ENCODE peak calls at places on chromosomes 6 and 20, in ten cellular contexts. One of them, this sample, is unnamed.

GRCh38 chr20:44176833-44177533 is 10.0 kb downstream of the JPH2 start:
- DNase-seq in CD4-positive, alpha-beta T cell: no peak
- DNase-seq in fibroblast of the aortic adventitia: no peak
- DNase-seq in colonic mucosa: peak
- DNase-seq in GM06990: no peak
- DNase-seq in Peyer's patch: no peak
- DNase-seq in GM13976: no peak
- DNase-seq in A549: no peak
- DNase-seq in left ventricle myocardium inferior: no peak
- DNase-seq in nephron progenitor cell: no peak
- DNase-seq in this sample: no peak

GRCh38 chr20:45174434-45175364 is at the start of gene PI3:
- DNase-seq in fibroblast of the aortic adventitia: peak
- DNase-seq in GM13976: no peak
- DNase-seq in GM06990: no peak
- DNase-seq in left ventricle myocardium inferior: no peak
- DNase-seq in Peyer's patch: peak
- DNase-seq in colonic mucosa: peak
- DNase-seq in nephron progenitor cell: no peak
- DNase-seq in A549: peak
- DNase-seq in CD4-positive, alpha-beta T cell: no peak
- DNase-seq in this sample: no peak

GRCh38 chr20:43187476-43188233 is 2.1 kb downstream of the PTPRT start:
- DNase-seq in Peyer's patch: peak
- DNase-seq in GM13976: peak
- DNase-seq in left ventricle myocardium inferior: peak
- DNase-seq in fibroblast of the aortic adventitia: peak
- DNase-seq in colonic mucosa: peak
- DNase-seq in nephron progenitor cell: peak
- DNase-seq in A549: peak
- DNase-seq in CD4-positive, alpha-beta T cell: peak
- DNase-seq in GM06990: peak
- DNase-seq in this sample: peak

GRCh38 chr6:43744931-43745727 is 24.9 kb upstream of the VEGFA start:
- DNase-seq in Peyer's patch: peak
- DNase-seq in GM13976: no peak
- DNase-seq in GM06990: no peak
- DNase-seq in colonic mucosa: no peak
- DNase-seq in CD4-positive, alpha-beta T cell: no peak
- DNase-seq in fibroblast of the aortic adventitia: no peak
- DNase-seq in left ventricle myocardium inferior: no peak
- DNase-seq in nephron progenitor cell: no peak
- DNase-seq in A549: no peak
- DNase-seq in this sample: peak

GRCh38 chr6:11101417-11101816 is 7.8 kb downstream of the SMIM13 start:
- DNase-seq in Peyer's patch: no peak
- DNase-seq in fibroblast of the aortic adventitia: no peak
- DNase-seq in CD4-positive, alpha-beta T cell: no peak
- DNase-seq in nephron progenitor cell: no peak
- DNase-seq in left ventricle myocardium inferior: no peak
- DNase-seq in A549: no peak
- DNase-seq in colonic mucosa: no peak
- DNase-seq in GM06990: no peak
- DNase-seq in GM13976: no peak
- DNase-seq in this sample: no peak

GRCh38 chr6:157861814-157862213 is 38.8 kb downstream of the SNX9 start:
- DNase-seq in fibroblast of the aortic adventitia: peak
- DNase-seq in colonic mucosa: no peak
- DNase-seq in GM06990: no peak
- DNase-seq in GM13976: no peak
- DNase-seq in Peyer's patch: no peak
- DNase-seq in CD4-positive, alpha-beta T cell: no peak
- DNase-seq in nephron progenitor cell: no peak
- DNase-seq in left ventricle myocardium inferior: no peak
- DNase-seq in A549: peak
- DNase-seq in this sample: no peak

GRCh38 chr20:1477896-1478490 is 11.3 kb upstream of the NSFL1C start:
- DNase-seq in colonic mucosa: no peak
- DNase-seq in nephron progenitor cell: no peak
- DNase-seq in Peyer's patch: no peak
- DNase-seq in A549: no peak
- DNase-seq in fibroblast of the aortic adventitia: no peak
- DNase-seq in CD4-positive, alpha-beta T cell: no peak
- DNase-seq in left ventricle myocardium inferior: no peak
- DNase-seq in GM06990: no peak
- DNase-seq in GM13976: no peak
- DNase-seq in this sample: no peak

GRCh38 chr6:10968776-10969175 is 75.3 kb downstream of the ELOVL2 start:
- DNase-seq in left ventricle myocardium inferior: no peak
- DNase-seq in A549: no peak
- DNase-seq in GM13976: no peak
- DNase-seq in Peyer's patch: no peak
- DNase-seq in GM06990: no peak
- DNase-seq in fibroblast of the aortic adventitia: peak
- DNase-seq in colonic mucosa: no peak
- DNase-seq in nephron progenitor cell: no peak
- DNase-seq in CD4-positive, alpha-beta T cell: no peak
- DNase-seq in this sample: no peak

GRCh38 chr20:40959325-40960092 is 69.1 kb upstream of the TOP1 start:
- DNase-seq in fibroblast of the aortic adventitia: no peak
- DNase-seq in GM06990: no peak
- DNase-seq in colonic mucosa: peak
- DNase-seq in nephron progenitor cell: no peak
- DNase-seq in CD4-positive, alpha-beta T cell: no peak
- DNase-seq in A549: no peak
- DNase-seq in left ventricle myocardium inferior: no peak
- DNase-seq in Peyer's patch: no peak
- DNase-seq in GM13976: peak
- DNase-seq in this sample: no peak

GRCh38 chr6:20454201-20454824 is 52.6 kb downstream of the E2F3 start:
- DNase-seq in left ventricle myocardium inferior: no peak
- DNase-seq in GM06990: no peak
- DNase-seq in Peyer's patch: no peak
- DNase-seq in CD4-positive, alpha-beta T cell: no peak
- DNase-seq in colonic mucosa: peak
- DNase-seq in GM13976: no peak
- DNase-seq in fibroblast of the aortic adventitia: no peak
- DNase-seq in nephron progenitor cell: no peak
- DNase-seq in A549: no peak
- DNase-seq in this sample: no peak

GRCh38 chr6:17902953-17903352 is 84.5 kb downstream of the KIF13A start:
- DNase-seq in colonic mucosa: no peak
- DNase-seq in GM06990: no peak
- DNase-seq in fibroblast of the aortic adventitia: no peak
- DNase-seq in nephron progenitor cell: no peak
- DNase-seq in left ventricle myocardium inferior: no peak
- DNase-seq in GM13976: no peak
- DNase-seq in A549: no peak
- DNase-seq in Peyer's patch: no peak
- DNase-seq in CD4-positive, alpha-beta T cell: no peak
- DNase-seq in this sample: no peak

GRCh38 chr6:39221746-39222641 is 7.3 kb downstream of the KCNK5 start:
- DNase-seq in colonic mucosa: no peak
- DNase-seq in nephron progenitor cell: no peak
- DNase-seq in CD4-positive, alpha-beta T cell: no peak
- DNase-seq in Peyer's patch: no peak
- DNase-seq in GM13976: no peak
- DNase-seq in GM06990: no peak
- DNase-seq in A549: no peak
- DNase-seq in left ventricle myocardium inferior: no peak
- DNase-seq in fibroblast of the aortic adventitia: no peak
- DNase-seq in this sample: no peak

GRCh38 chr20:57794600-57795346 is 85.0 kb upstream of the PMEPA1 start:
- DNase-seq in CD4-positive, alpha-beta T cell: no peak
- DNase-seq in GM13976: no peak
- DNase-seq in A549: no peak
- DNase-seq in nephron progenitor cell: no peak
- DNase-seq in Peyer's patch: no peak
- DNase-seq in GM06990: no peak
- DNase-seq in colonic mucosa: no peak
- DNase-seq in fibroblast of the aortic adventitia: no peak
- DNase-seq in left ventricle myocardium inferior: no peak
- DNase-seq in this sample: no peak

GRCh38 chr6:110532401-110532800 is 56.0 kb upstream of the SLC22A16 start:
- DNase-seq in GM06990: no peak
- DNase-seq in nephron progenitor cell: no peak
- DNase-seq in fibroblast of the aortic adventitia: no peak
- DNase-seq in left ventricle myocardium inferior: no peak
- DNase-seq in Peyer's patch: no peak
- DNase-seq in colonic mucosa: no peak
- DNase-seq in CD4-positive, alpha-beta T cell: no peak
- DNase-seq in GM13976: no peak
- DNase-seq in A549: no peak
- DNase-seq in this sample: no peak

GRCh38 chr6:24016857-24017256 is 109.2 kb upstream of the NRSN1 start:
- DNase-seq in left ventricle myocardium inferior: no peak
- DNase-seq in nephron progenitor cell: no peak
- DNase-seq in A549: no peak
- DNase-seq in GM06990: no peak
- DNase-seq in Peyer's patch: no peak
- DNase-seq in colonic mucosa: no peak
- DNase-seq in fibroblast of the aortic adventitia: no peak
- DNase-seq in GM13976: no peak
- DNase-seq in CD4-positive, alpha-beta T cell: no peak
- DNase-seq in this sample: no peak

GRCh38 chr6:10163159-10163962 is 251.5 kb downstream of the TFAP2A start:
- DNase-seq in GM06990: no peak
- DNase-seq in left ventricle myocardium inferior: no peak
- DNase-seq in CD4-positive, alpha-beta T cell: no peak
- DNase-seq in colonic mucosa: no peak
- DNase-seq in nephron progenitor cell: no peak
- DNase-seq in GM13976: no peak
- DNase-seq in Peyer's patch: no peak
- DNase-seq in A549: no peak
- DNase-seq in fibroblast of the aortic adventitia: no peak
- DNase-seq in this sample: peak

GRCh38 chr6:2920671-2921112 is 17.6 kb upstream of the SERPINB9 start:
- DNase-seq in Peyer's patch: peak
- DNase-seq in A549: no peak
- DNase-seq in left ventricle myocardium inferior: no peak
- DNase-seq in GM13976: no peak
- DNase-seq in CD4-positive, alpha-beta T cell: no peak
- DNase-seq in GM06990: no peak
- DNase-seq in nephron progenitor cell: no peak
- DNase-seq in fibroblast of the aortic adventitia: no peak
- DNase-seq in colonic mucosa: peak
- DNase-seq in this sample: peak

GRCh38 chr6:70705772-70706171 is 38.1 kb downstream of the SMAP1 start:
- DNase-seq in fibroblast of the aortic adventitia: no peak
- DNase-seq in CD4-positive, alpha-beta T cell: no peak
- DNase-seq in colonic mucosa: no peak
- DNase-seq in A549: no peak
- DNase-seq in Peyer's patch: no peak
- DNase-seq in GM13976: no peak
- DNase-seq in GM06990: no peak
- DNase-seq in left ventricle myocardium inferior: no peak
- DNase-seq in nephron progenitor cell: no peak
- DNase-seq in this sample: no peak
- TF ChIP-seq CTCF in fibroblast of the aortic adventitia: no peak
- TF ChIP-seq CTCF in CD4-positive, alpha-beta T cell: no peak
- TF ChIP-seq CTCF in colonic mucosa: no peak
- TF ChIP-seq CTCF in A549: no peak
- TF ChIP-seq CTCF in Peyer's patch: no peak
- TF ChIP-seq CTCF in GM13976: no peak
- TF ChIP-seq CTCF in GM06990: no peak
- TF ChIP-seq CTCF in left ventricle myocardium inferior: no peak
- TF ChIP-seq CTCF in nephron progenitor cell: no peak
- TF ChIP-seq CTCF in this sample: no peak

GRCh38 chr6:51559059-51559458 is 528.4 kb downstream of the PKHD1 start:
- DNase-seq in GM06990: no peak
- DNase-seq in Peyer's patch: no peak
- DNase-seq in fibroblast of the aortic adventitia: no peak
- DNase-seq in A549: no peak
- DNase-seq in CD4-positive, alpha-beta T cell: no peak
- DNase-seq in nephron progenitor cell: no peak
- DNase-seq in colonic mucosa: no peak
- DNase-seq in left ventricle myocardium inferior: no peak
- DNase-seq in GM13976: no peak
- DNase-seq in this sample: no peak
- TF ChIP-seq CTCF in GM06990: no peak
- TF ChIP-seq CTCF in Peyer's patch: no peak
- TF ChIP-seq CTCF in fibroblast of the aortic adventitia: no peak
- TF ChIP-seq CTCF in A549: no peak
- TF ChIP-seq CTCF in CD4-positive, alpha-beta T cell: no peak
- TF ChIP-seq CTCF in nephron progenitor cell: no peak
- TF ChIP-seq CTCF in colonic mucosa: no peak
- TF ChIP-seq CTCF in left ventricle myocardium inferior: peak
- TF ChIP-seq CTCF in GM13976: no peak
- TF ChIP-seq CTCF in this sample: no peak

GRCh38 chr20:38663660-38664059 is 60.6 kb upstream of the SLC32A1 start:
- DNase-seq in Peyer's patch: no peak
- DNase-seq in CD4-positive, alpha-beta T cell: no peak
- DNase-seq in A549: no peak
- DNase-seq in GM13976: no peak
- DNase-seq in nephron progenitor cell: no peak
- DNase-seq in GM06990: no peak
- DNase-seq in colonic mucosa: no peak
- DNase-seq in fibroblast of the aortic adventitia: no peak
- DNase-seq in left ventricle myocardium inferior: no peak
- DNase-seq in this sample: no peak
- TF ChIP-seq CTCF in Peyer's patch: no peak
- TF ChIP-seq CTCF in CD4-positive, alpha-beta T cell: no peak
- TF ChIP-seq CTCF in A549: no peak
- TF ChIP-seq CTCF in GM13976: no peak
- TF ChIP-seq CTCF in nephron progenitor cell: no peak
- TF ChIP-seq CTCF in GM06990: no peak
- TF ChIP-seq CTCF in colonic mucosa: no peak
- TF ChIP-seq CTCF in fibroblast of the aortic adventitia: no peak
- TF ChIP-seq CTCF in left ventricle myocardium inferior: no peak
- TF ChIP-seq CTCF in this sample: no peak

DNA sequence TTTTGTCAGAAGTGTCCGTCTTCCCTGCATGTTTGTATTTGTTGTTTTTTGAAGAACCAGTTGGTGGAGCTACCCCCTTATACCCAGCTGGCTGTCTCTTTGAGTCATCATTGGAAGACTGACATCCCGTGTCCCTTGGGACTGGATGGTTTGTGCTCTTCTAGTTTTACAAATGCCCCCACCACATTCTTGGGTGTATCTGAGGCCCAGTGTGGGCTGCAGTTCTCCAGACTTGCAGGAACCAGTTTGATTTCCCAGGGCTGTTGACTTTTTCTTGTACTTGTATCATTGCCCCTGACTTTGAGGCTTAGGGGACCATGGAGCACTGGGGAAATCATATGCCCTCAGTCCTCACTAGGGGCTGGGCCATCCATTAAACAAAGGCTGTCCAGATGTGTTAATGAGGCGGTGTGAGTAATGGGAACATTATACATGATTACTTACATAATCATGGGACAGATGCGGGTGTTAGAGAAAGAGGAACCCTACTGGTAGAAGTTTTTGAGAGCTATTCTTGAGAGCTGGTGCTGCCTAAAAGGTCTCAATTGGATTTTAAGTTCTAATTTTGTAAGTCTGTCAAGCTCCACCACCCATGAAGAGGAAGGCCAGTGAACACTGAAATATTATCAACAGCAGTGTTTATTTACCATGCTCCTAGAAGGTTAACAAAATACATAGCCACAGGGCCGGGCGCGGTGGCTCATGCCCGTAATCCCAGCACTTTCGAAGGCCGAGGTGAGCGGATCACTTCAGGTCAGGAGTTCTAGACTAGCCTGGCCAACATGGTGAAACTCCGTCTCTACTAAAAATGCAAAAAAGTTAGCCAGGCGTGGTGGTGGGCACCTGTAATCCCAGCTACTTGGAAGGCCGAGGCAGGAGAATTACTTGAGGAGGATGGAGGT is 8.5 kb downstream of the JARID2 start:
- DNase-seq in GM06990: peak
- DNase-seq in Peyer's patch: no peak
- DNase-seq in left ventricle myocardium inferior: no peak
- DNase-seq in GM13976: no peak
- DNase-seq in A549: peak
- DNase-seq in nephron progenitor cell: no peak
- DNase-seq in CD4-positive, alpha-beta T cell: no peak
- DNase-seq in colonic mucosa: no peak
- DNase-seq in fibroblast of the aortic adventitia: no peak
- DNase-seq in this sample: no peak
- TF ChIP-seq CTCF in GM06990: peak
- TF ChIP-seq CTCF in Peyer's patch: no peak
- TF ChIP-seq CTCF in left ventricle myocardium inferior: no peak
- TF ChIP-seq CTCF in GM13976: no peak
- TF ChIP-seq CTCF in A549: no peak
- TF ChIP-seq CTCF in nephron progenitor cell: no peak
- TF ChIP-seq CTCF in CD4-positive, alpha-beta T cell: no peak
- TF ChIP-seq CTCF in colonic mucosa: no peak
- TF ChIP-seq CTCF in fibroblast of the aortic adventitia: no peak
- TF ChIP-seq CTCF in this sample: no peak